ENCODE peak calls at places on chromosomes 5 and 9, in seven cellular contexts. Z, X, E, U, S, O and Y are unnamed samples.

GRCh38 chr5:147740864-147741263 is 41.7 kb downstream of the JAKMIP2 start:
- DNase-seq in Z (no peak), O (no peak), U (no peak), E (no peak), X (no peak), S (no peak), Y (no peak)

GRCh38 chr9:132994410-132995120 is 16.1 kb downstream of the GFI1B start:
- DNase-seq in Z (no peak), E (peak), S (no peak), X (no peak), U (no peak), O (peak), Y (no peak)

GRCh38 chr9:82763631-82764030 is 299.3 kb downstream of the RASEF start:
- DNase-seq in E (no peak), Z (no peak), O (no peak), X (no peak), S (no peak), U (no peak), Y (no peak)

GRCh38 chr9:88605500-88606172 is 70.7 kb downstream of the NXNL2 start:
- DNase-seq in Z (no peak), O (no peak), S (no peak), U (no peak), X (no peak), E (no peak), Y (no peak)

GRCh38 chr5:149902177-149902576 is 42.4 kb downstream of the PDE6A start:
- DNase-seq in O (no peak), S (no peak), E (no peak), U (no peak), X (no peak), Z (no peak), Y (no peak)

GRCh38 chr9:4756420-4756819 is 15.4 kb upstream of the AK3 start:
- DNase-seq in S (no peak), E (no peak), U (no peak), Z (no peak), X (no peak), O (no peak), Y (no peak)

GRCh38 chr5:36688722-36689121 is 82.3 kb downstream of the SLC1A3 start:
- DNase-seq in U (no peak), O (no peak), X (no peak), S (no peak), Z (no peak), E (no peak), Y (peak)

GRCh38 chr9:114805670-114806551 is at the start of gene TNFSF15:
- DNase-seq in Z (no peak), U (no peak), S (peak), O (no peak), X (no peak), E (no peak), Y (no peak)

GRCh38 chr9:18331808-18332209 is 142.1 kb upstream of the ADAMTSL1 start:
- DNase-seq in U (no peak), Z (no peak), O (no peak), X (no peak), S (peak), E (no peak), Y (no peak)